ENCODE peak calls at places on chromosome 5, in seven cellular contexts. W is thyroid gland, A is astrocyte of the spinal cord, J is cardiac fibroblast, B is Caco-2, U is endodermal cell, G is WERI-Rb-1. K is an unnamed sample.

GRCh38 chr5:59517926-59518585 is 375.5 kb downstream of the PDE4D start:
- DNase-seq in W (no peak), A (peak; percentile 85), J (peak; percentile 83), B (no peak), U (no peak), G (no peak), K (peak; percentile 87)

GRCh38 chr5:128228506-128228905 is 144.9 kb downstream of the SLC12A2 start:
- DNase-seq in W (no peak), A (peak; percentile 57), J (peak; percentile 57), B (no peak), U (no peak), G (no peak), K (peak; percentile 93)

GRCh38 chr5:171869956-171870355 is 84.3 kb downstream of the SMIM23 start:
- DNase-seq in W (no peak), A (no peak), J (no peak), B (no peak), U (no peak), G (no peak), K (no peak)

GRCh38 chr5:92378961-92379611 is 996.0 kb upstream of the ARRDC3 start:
- DNase-seq in W (no peak), A (peak; percentile 56), J (peak; percentile 70), B (no peak), U (peak; percentile 90), G (peak; percentile 68), K (peak; percentile 66)

GRCh38 chr5:175596818-175597217 is 61.1 kb upstream of the HRH2 start:
- DNase-seq in W (no peak), A (no peak), J (no peak), B (no peak), U (no peak), G (no peak), K (no peak)

GRCh38 chr5:33313150-33313549 is 127.6 kb upstream of the TARS1 start:
- DNase-seq in W (no peak), A (peak; percentile 91), J (peak; percentile 100), B (no peak), U (no peak), G (no peak), K (peak; percentile 99)

GRCh38 chr5:131740477-131740876 is 56.3 kb downstream of the FNIP1 start:
- DNase-seq in W (no peak), A (no peak), J (no peak), B (no peak), U (no peak), G (no peak), K (no peak)

GRCh38 chr5:33170414-33170813 is 270.4 kb upstream of the TARS1 start:
- DNase-seq in W (no peak), A (peak; percentile 33), J (peak; percentile 24), B (no peak), U (no peak), G (no peak), K (peak; percentile 34)

GRCh38 chr5:159106193-159106568 is 6.5 kb upstream of the EBF1 start:
- DNase-seq in W (no peak), A (no peak), J (no peak), B (no peak), U (no peak), G (no peak), K (peak; percentile 59)

GRCh38 chr5:4480528-4481404 is 659.4 kb upstream of the ADAMTS16 start:
- DNase-seq in W (peak; percentile 4), A (no peak), J (no peak), B (no peak), U (no peak), G (no peak), K (no peak)

GRCh38 chr5:59587489-59588337 is 305.8 kb downstream of the PDE4D start:
- DNase-seq in W (peak; percentile 15), A (peak; percentile 87), J (peak; percentile 58), B (peak; percentile 76), U (peak; percentile 91), G (peak; percentile 90), K (peak; percentile 72)

GRCh38 chr5:94281402-94281801 is 337.0 kb downstream of the KIAA0825 start:
- DNase-seq in W (no peak), A (no peak), J (no peak), B (no peak), U (peak; percentile 65), G (no peak), K (no peak)

GRCh38 chr5:13976867-13977479 is 32.5 kb upstream of the DNAH5 start:
- DNase-seq in W (no peak), A (peak; percentile 53), J (peak; percentile 71), B (no peak), U (peak; percentile 62), G (peak; percentile 45), K (peak; percentile 68)

GRCh38 chr5:137648361-137648760 is 87.5 kb downstream of the KLHL3 start:
- DNase-seq in W (no peak), A (no peak), J (no peak), B (no peak), U (no peak), G (no peak), K (no peak)

GRCh38 chr5:98474802-98475201 is 298.7 kb upstream of the RGMB start:
- DNase-seq in W (no peak), A (no peak), J (no peak), B (no peak), U (no peak), G (no peak), K (peak; percentile 56)

DNA sequence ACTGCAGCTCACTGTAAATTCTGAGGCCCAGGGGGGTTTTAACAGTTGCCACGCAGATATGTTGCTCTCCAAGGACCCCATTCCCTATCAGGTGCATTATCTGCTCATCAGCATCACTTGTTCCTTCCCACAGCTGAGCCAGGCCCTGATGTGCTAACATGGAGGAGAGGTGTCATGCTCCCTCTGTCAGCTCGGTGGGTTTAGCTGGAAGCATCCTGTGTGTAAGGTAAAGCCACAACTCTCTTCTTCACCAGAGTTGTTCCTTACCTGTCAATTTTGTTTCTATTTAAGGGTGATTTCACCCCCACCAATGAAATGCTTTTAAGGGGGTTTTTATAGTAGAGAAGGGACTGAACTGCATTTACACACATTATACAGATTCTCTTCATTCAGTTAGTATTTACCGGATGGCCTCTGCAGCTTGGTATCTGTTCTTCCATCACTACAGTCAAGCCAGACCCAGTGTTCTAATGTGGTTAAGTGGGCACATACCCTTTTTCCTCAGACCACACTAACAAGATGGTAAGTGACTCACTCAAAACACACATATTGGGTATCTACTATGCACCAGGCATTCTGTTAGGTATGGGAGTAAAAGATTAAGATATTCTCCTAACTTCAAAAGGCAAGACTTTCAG is 205.4 kb downstream of the DCP2 start:
- DNase-seq in W (no peak), A (no peak), J (no peak), B (no peak), U (peak; percentile 40), G (no peak), K (no peak)
- TF ChIP-seq CTCF in W (no peak), A (no peak), J (no peak), B (no peak), U (no peak), G (no peak), K (no peak)

GRCh38 chr5:81558188-81558587 is 164.3 kb upstream of the ACOT12 start:
- DNase-seq in W (no peak), A (no peak), J (no peak), B (no peak), U (no peak), G (no peak), K (no peak)
- H3K4me3 ChIP-seq in W (no peak overlapping the region), A (no peak overlapping the region), J (no peak overlapping the region), B (no peak overlapping the region), U (no peak overlapping the region), G (no peak overlapping the region), K (no peak overlapping the region)

GRCh38 chr5:179858586-179859427 is at the start of gene MRNIP:
- DNase-seq in W (peak; percentile 98), A (peak; percentile 96), J (peak; percentile 95), B (peak; percentile 96), U (peak; percentile 97), G (peak; percentile 92), K (peak; percentile 90)
- TF ChIP-seq CTCF in W (peak; percentile 12), A (peak; percentile 10), J (no peak), B (no peak), U (no peak), G (no peak), K (no peak)

DNA sequence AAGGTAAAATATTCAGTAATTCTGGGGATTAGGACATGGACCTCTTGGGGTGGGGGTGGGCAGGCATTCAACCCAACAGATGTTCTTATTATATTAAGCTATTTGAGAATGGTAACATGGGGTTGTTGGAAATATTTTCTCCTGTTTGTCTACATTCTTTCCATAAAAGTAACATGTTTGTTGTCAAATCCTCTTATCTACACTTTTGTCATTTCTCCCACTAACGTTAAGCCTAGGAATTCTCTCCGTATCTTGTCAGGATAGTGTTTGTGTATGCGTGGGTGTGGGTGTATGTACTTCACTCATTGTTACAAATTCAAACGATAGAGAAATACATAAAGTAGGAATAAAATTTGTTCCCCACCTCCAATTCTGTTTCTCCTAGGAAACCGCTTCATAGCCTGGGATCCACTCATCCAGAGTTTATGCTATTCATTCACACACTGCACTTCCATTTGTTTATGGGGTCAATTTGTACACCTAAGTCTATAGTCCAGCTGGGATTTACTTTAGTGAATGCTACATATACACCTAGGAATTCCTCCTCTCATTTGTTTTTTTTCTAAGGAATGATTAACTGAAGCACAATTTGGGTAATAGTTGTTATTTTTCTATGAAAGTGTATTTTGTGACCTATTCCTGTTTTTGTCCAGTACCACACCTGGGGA is 216.8 kb downstream of the DCP2 start:
- DNase-seq in W (no peak), A (no peak), J (no peak), B (no peak), U (no peak), G (no peak), K (no peak)
- H3K4me3 ChIP-seq in W (no peak overlapping the region), A (no peak overlapping the region), J (no peak overlapping the region), B (no peak overlapping the region), U (peak overlapping the region; percentile 28), G (no peak overlapping the region), K (no peak overlapping the region)

GRCh38 chr5:83513081-83513480 is 41.5 kb downstream of the VCAN start:
- DNase-seq in W (no peak), A (no peak), J (no peak), B (no peak), U (no peak), G (no peak), K (no peak)

GRCh38 chr5:83518676-83519075 is 47.1 kb downstream of the VCAN start:
- DNase-seq in W (no peak), A (no peak), J (peak; percentile 62), B (no peak), U (no peak), G (no peak), K (peak; percentile 34)

GRCh38 chr5:83516361-83516760 is 44.8 kb downstream of the VCAN start:
- DNase-seq in W (no peak), A (no peak), J (no peak), B (no peak), U (no peak), G (no peak), K (peak; percentile 41)

GRCh38 chr5:83513491-83513890 is 41.9 kb downstream of the VCAN start:
- DNase-seq in W (no peak), A (no peak), J (no peak), B (no peak), U (no peak), G (no peak), K (no peak)

GRCh38 chr5:83516962-83517750 is 45.6 kb downstream of the VCAN start:
- DNase-seq in W (no peak), A (peak; percentile 34), J (peak; percentile 53), B (no peak), U (no peak), G (no peak), K (no peak)
- TF ChIP-seq CTCF in W (no peak), A (peak; percentile 19), J (peak; percentile 40), B (no peak), U (peak; percentile 20), G (no peak), K (peak; percentile 26)